ENCODE peak calls at places on chromosomes 6 and 20, in six cellular contexts. Z is ACHN; Y is progenitor cell of endocrine pancreas; R is mesenteric fat pad; Q is stimulated activated CD4-positive, alpha-beta T cell treated with anti-CD3 and anti-CD28 coated beads, Interleukin-1b, Interleukin-23, amount 100 ng/mL, for 24 hours; S is T follicular helper cell. P is an unnamed sample.

GRCh38 chr20:36470482-36471062 is 70.7 kb upstream of the MYL9 start:
- DNase-seq in R (no peak), Y (no peak), Q (no peak), Z (no peak), S (no peak), P (no peak)

GRCh38 chr6:56343295-56343694 is 95.9 kb upstream of the COL21A1 start:
- DNase-seq in S (no peak), R (no peak), Q (no peak), Y (no peak), Z (no peak), P (no peak)

GRCh38 chr6:147136057-147136456 is 68.2 kb upstream of the STXBP5 start:
- DNase-seq in S (no peak), Y (no peak), Q (no peak), R (no peak), Z (no peak), P (no peak)

GRCh38 chr6:114844359-114844758 is 501.5 kb upstream of the HS3ST5 start:
- DNase-seq in S (no peak), Z (no peak), R (no peak), Q (no peak), Y (no peak), P (no peak)

GRCh38 chr6:113607821-113608545 is 249.2 kb upstream of the MARCKS start:
- DNase-seq in Z (no peak), Q (no peak), Y (no peak), S (no peak), R (no peak), P (no peak)

GRCh38 chr20:63706852-63707557 is 771 bp downstream of the ARFRP1 start:
- DNase-seq in Y (peak), Z (peak), Q (no peak), S (peak), R (no peak), P (no peak)

GRCh38 chr6:43669050-43669921 is 18.3 kb downstream of the MRPS18A start:
- DNase-seq in Q (no peak), Y (no peak), R (no peak), S (no peak), Z (no peak), P (peak)

GRCh38 chr6:159463440-159463839 is 229.6 kb downstream of the SOD2 start:
- DNase-seq in S (no peak), Q (no peak), Y (no peak), R (no peak), Z (peak), P (peak)

GRCh38 chr6:158996863-158997262 is 3.1 kb downstream of the RSPH3 start:
- DNase-seq in R (no peak), Y (no peak), Z (no peak), S (no peak), Q (no peak), P (no peak)

GRCh38 chr20:35663516-35663812 is 1.2 kb downstream of the CPNE1 start:
- DNase-seq in Q (no peak), Z (peak), R (no peak), S (no peak), Y (no peak), P (no peak)

GRCh38 chr6:28585335-28585734 is 59.7 kb downstream of the GPX5 start:
- DNase-seq in Y (no peak), Z (no peak), Q (no peak), S (no peak), R (no peak), P (no peak)

GRCh38 chr20:2814587-2815051 is at the start of gene C20orf141:
- DNase-seq in S (no peak), Q (no peak), Y (no peak), Z (peak), R (peak), P (no peak)

GRCh38 chr20:31883829-31884228 is 13.4 kb downstream of the TTLL9 start:
- DNase-seq in Y (no peak), R (no peak), S (no peak), Q (no peak), Z (no peak), P (no peak)

GRCh38 chr20:48733296-48733790 is 94.5 kb downstream of the PREX1 start:
- DNase-seq in Z (peak), Q (no peak), S (no peak), R (no peak), Y (no peak), P (no peak)

GRCh38 chr6:106512958-106513480 is 116.3 kb downstream of the RTN4IP1 start:
- DNase-seq in Q (no peak), S (no peak), Y (no peak), Z (no peak), R (no peak), P (no peak)

GRCh38 chr20:23434521-23435313 is 4.8 kb upstream of the CSTL1 start:
- DNase-seq in Y (no peak), Q (no peak), Z (no peak), S (no peak), R (no peak), P (no peak)

GRCh38 chr20:23234311-23235078 is 116.1 kb upstream of the NXT1 start:
- DNase-seq in Z (no peak), S (no peak), R (no peak), Y (no peak), Q (no peak), P (no peak)

GRCh38 chr6:82363368-82364086 is at the start of gene TPBG:
- DNase-seq in R (peak), Q (no peak), S (no peak), Z (peak), Y (peak), P (no peak)

GRCh38 chr20:32483351-32484220 is 101.5 kb downstream of the NOL4L start:
- DNase-seq in Z (peak), R (no peak), S (peak), Q (no peak), Y (peak), P (peak)